ENCODE peak calls at places on chromosome 19, in six cellular contexts. D is B cell, T is thyroid gland, P is cardiac fibroblast, A is fibroblast of the aortic adventitia, W is astrocyte of the spinal cord. J is an unnamed sample.

GRCh38 chr19:4911786-4912672 is 2.7 kb downstream of the UHRF1 start:
- DNase-seq in D (peak), T (peak), P (peak), A (peak), W (peak), J (peak)

GRCh38 chr19:36528921-36529518 is 949 bp upstream of the ZNF260 start:
- DNase-seq in D (peak), T (no peak), P (no peak), A (no peak), W (no peak), J (peak)

GRCh38 chr19:17335575-17335974 is 920 bp upstream of the ANO8 start:
- DNase-seq in D (no peak), T (no peak), P (no peak), A (no peak), W (no peak), J (no peak)

GRCh38 chr19:10885241-10886169 is 14.2 kb downstream of the CARM1 start:
- DNase-seq in D (no peak), T (no peak), P (no peak), A (no peak), W (no peak), J (no peak)

GRCh38 chr19:33905937-33906577 is 109.4 kb downstream of the KCTD15 start:
- DNase-seq in D (peak), T (peak), P (peak), A (no peak), W (no peak), J (peak)

GRCh38 chr19:30629086-30629485 is 256.9 kb downstream of the ZNF536 start:
- DNase-seq in D (no peak), T (no peak), P (no peak), A (no peak), W (no peak), J (no peak)

GRCh38 chr19:15429825-15430467 is 11.2 kb upstream of the AKAP8L start:
- DNase-seq in D (no peak), T (no peak), P (no peak), A (no peak), W (no peak), J (no peak)

GRCh38 chr19:3190470-3190770 is 4.7 kb downstream of the NCLN start:
- DNase-seq in D (peak), T (no peak), P (no peak), A (no peak), W (no peak), J (no peak)

GRCh38 chr19:1422360-1422759 is 15.0 kb downstream of the DAZAP1 start:
- DNase-seq in D (no peak), T (no peak), P (no peak), A (no peak), W (no peak), J (no peak)

GRCh38 chr19:34261335-34262109 is 7.2 kb downstream of the GARRE1 start:
- DNase-seq in D (no peak), T (no peak), P (no peak), A (no peak), W (no peak), J (no peak)

GRCh38 chr19:38592940-38593339 is 24.8 kb downstream of the MAP4K1 start:
- DNase-seq in D (no peak), T (peak), P (no peak), A (no peak), W (no peak), J (no peak)

GRCh38 chr19:1161716-1162115 is 12.4 kb downstream of the SBNO2 start:
- DNase-seq in D (peak), T (peak), P (peak), A (peak), W (no peak), J (no peak)

GRCh38 chr19:58516246-58516836 is 3.3 kb downstream of the ZBTB45 start:
- DNase-seq in D (no peak), T (no peak), P (no peak), A (no peak), W (no peak), J (no peak)

GRCh38 chr19:861099-861755 is 1.8 kb downstream of the CFD start:
- DNase-seq in D (no peak), T (no peak), P (no peak), A (no peak), W (no peak), J (no peak)

GRCh38 chr19:3196064-3196932 is 10.6 kb downstream of the NCLN start:
- DNase-seq in D (no peak), T (no peak), P (no peak), A (no peak), W (no peak), J (no peak)

GRCh38 chr19:57830071-57830602 is at the start of gene ZNF587B:
- DNase-seq in D (no peak), T (peak), P (peak), A (peak), W (peak), J (no peak)

GRCh38 chr19:4016486-4016885 is 8.9 kb downstream of the PIAS4 start:
- DNase-seq in D (peak), T (no peak), P (no peak), A (no peak), W (no peak), J (no peak)

GRCh38 chr19:1524206-1524971 is 512 bp downstream of the PLK5 start:
- DNase-seq in D (peak), T (no peak), P (no peak), A (no peak), W (no peak), J (no peak)

GRCh38 chr19:2221250-2221831 is 14.8 kb downstream of the PLEKHJ1 start:
- DNase-seq in D (no peak), T (peak), P (peak), A (no peak), W (peak), J (no peak)

GRCh38 chr19:50870417-50871089 is 2.7 kb upstream of the KLK2 start:
- DNase-seq in D (no peak), T (no peak), P (peak), A (no peak), W (no peak), J (no peak)

GRCh38 chr19:3798137-3798536 is 12.0 kb upstream of the MATK start:
- DNase-seq in D (no peak), T (no peak), P (no peak), A (no peak), W (no peak), J (no peak)

GRCh38 chr19:2333027-2333806 is 4.7 kb downstream of the SPPL2B start:
- DNase-seq in D (peak), T (no peak), P (no peak), A (no peak), W (no peak), J (no peak)

GRCh38 chr19:52473655-52474350 is 20.4 kb downstream of the ZNF578 start:
- DNase-seq in D (no peak), T (no peak), P (peak), A (no peak), W (no peak), J (no peak)

GRCh38 chr19:29806098-29806866 is 5.5 kb upstream of the CCNE1 start:
- DNase-seq in D (no peak), T (peak), P (peak), A (peak), W (no peak), J (no peak)

GRCh38 chr19:16254851-16255408 is 57.2 kb downstream of the AP1M1 start:
- DNase-seq in D (no peak), T (no peak), P (no peak), A (no peak), W (no peak), J (no peak)

GRCh38 chr19:39111593-39112199 is 13.9 kb upstream of the PAK4 start:
- DNase-seq in D (no peak), T (no peak), P (no peak), A (no peak), W (no peak), J (no peak)

GRCh38 chr19:681029-681626 is 4.9 kb downstream of the FSTL3 start:
- DNase-seq in D (peak), T (no peak), P (peak), A (no peak), W (no peak), J (peak)

GRCh38 chr19:38862321-38863059 is 12.7 kb upstream of the HNRNPL start:
- DNase-seq in D (no peak), T (peak), P (peak), A (peak), W (peak), J (no peak)

GRCh38 chr19:4360081-4360569 is 16.8 kb downstream of the MPND start:
- DNase-seq in D (no peak), T (no peak), P (no peak), A (no peak), W (no peak), J (no peak)

GRCh38 chr19:39270091-39270871 is 2.1 kb downstream of the IFNL2 start:
- DNase-seq in D (no peak), T (no peak), P (no peak), A (no peak), W (no peak), J (no peak)

GRCh38 chr19:46859637-46860124 is 1.1 kb upstream of the ARHGAP35 start:
- DNase-seq in D (no peak), T (peak), P (peak), A (no peak), W (no peak), J (no peak)

GRCh38 chr19:6521718-6522646 is 8.8 kb upstream of the TNFSF9 start:
- DNase-seq in D (peak), T (no peak), P (no peak), A (peak), W (no peak), J (peak)

GRCh38 chr19:37045140-37045539 is 33.1 kb upstream of the ZNF420 start:
- DNase-seq in D (no peak), T (no peak), P (no peak), A (no peak), W (no peak), J (no peak)

GRCh38 chr19:6126335-6126974 is 9.0 kb upstream of the ACSBG2 start:
- DNase-seq in D (no peak), T (no peak), P (peak), A (peak), W (peak), J (peak)

GRCh38 chr19:56477429-56478338 is 539 bp upstream of the ZNF667 start:
- DNase-seq in D (peak), T (peak), P (peak), A (peak), W (peak), J (peak)

GRCh38 chr19:46863818-46864629 is 3.2 kb downstream of the ARHGAP35 start:
- DNase-seq in D (no peak), T (peak), P (peak), A (peak), W (peak), J (no peak)

GRCh38 chr19:38842439-38843174 is 7.2 kb downstream of the HNRNPL start:
- DNase-seq in D (peak), T (no peak), P (no peak), A (no peak), W (no peak), J (no peak)

GRCh38 chr19:38682872-38683392 is 35.5 kb downstream of the ACTN4 start:
- DNase-seq in D (no peak), T (peak), P (no peak), A (no peak), W (no peak), J (no peak)

GRCh38 chr19:53511933-53512374 is 26.0 kb upstream of the ZNF331 start:
- DNase-seq in D (peak), T (peak), P (peak), A (peak), W (peak), J (peak)
- TF ChIP-seq CTCF in D (peak), T (peak), P (peak), A (peak), W (peak), J (no peak)

GRCh38 chr19:19033426-19034203 is at the start of the genes ARMC6 and SUGP2:
- DNase-seq in D (peak), T (peak), P (peak), A (peak), W (peak), J (peak)
- TF ChIP-seq CTCF in D (no peak), T (no peak), P (no peak), A (peak), W (no peak), J (no peak)

GRCh38 chr19:49347191-49347590 is 12.0 kb downstream of the CD37 start:
- DNase-seq in D (no peak), T (no peak), P (no peak), A (no peak), W (no peak), J (no peak)

GRCh38 chr19:49349567-49349966 is 12.6 kb downstream of the TEAD2 start:
- DNase-seq in D (no peak), T (no peak), P (no peak), A (no peak), W (no peak), J (no peak)

GRCh38 chr19:49344516-49345423 is 9.6 kb downstream of the CD37 start:
- DNase-seq in D (no peak), T (no peak), P (no peak), A (no peak), W (no peak), J (peak)

GRCh38 chr19:49348305-49349188 is 13.3 kb downstream of the CD37 start:
- DNase-seq in D (no peak), T (no peak), P (no peak), A (no peak), W (no peak), J (no peak)

GRCh38 chr19:49347835-49348234 is 12.6 kb downstream of the CD37 start:
- DNase-seq in D (no peak), T (no peak), P (peak), A (peak), W (peak), J (no peak)
- TF ChIP-seq CTCF in D (no peak), T (no peak), P (peak), A (peak), W (peak), J (no peak)

GRCh38 chr19:35497406-35497805 is 7.1 kb upstream of the KRTDAP start:
- DNase-seq in D (no peak), T (no peak), P (no peak), A (no peak), W (no peak), J (no peak)
- TF ChIP-seq CTCF in D (no peak), T (no peak), P (no peak), A (no peak), W (no peak), J (no peak)

GRCh38 chr19:27906081-27906480 is 1306.9 kb downstream of the UQCRFS1 start:
- DNase-seq in D (no peak), T (no peak), P (no peak), A (no peak), W (no peak), J (no peak)
- TF ChIP-seq CTCF in D (no peak), T (no peak), P (no peak), A (no peak), W (no peak), J (no peak)

GRCh38 chr19:13869324-13869723 is 7.6 kb upstream of the NANOS3 start:
- DNase-seq in D (no peak), T (no peak), P (no peak), A (no peak), W (no peak), J (no peak)

GRCh38 chr19:13875824-13876223 is 1.1 kb upstream of the NANOS3 start:
- DNase-seq in D (peak), T (no peak), P (no peak), A (no peak), W (no peak), J (no peak)

GRCh38 chr19:13872339-13872694 is 4.6 kb upstream of the NANOS3 start:
- DNase-seq in D (no peak), T (no peak), P (no peak), A (no peak), W (no peak), J (no peak)

GRCh38 chr19:13873776-13874515 is 3.0 kb upstream of the NANOS3 start:
- DNase-seq in D (peak), T (no peak), P (no peak), A (no peak), W (no peak), J (no peak)

DNA sequence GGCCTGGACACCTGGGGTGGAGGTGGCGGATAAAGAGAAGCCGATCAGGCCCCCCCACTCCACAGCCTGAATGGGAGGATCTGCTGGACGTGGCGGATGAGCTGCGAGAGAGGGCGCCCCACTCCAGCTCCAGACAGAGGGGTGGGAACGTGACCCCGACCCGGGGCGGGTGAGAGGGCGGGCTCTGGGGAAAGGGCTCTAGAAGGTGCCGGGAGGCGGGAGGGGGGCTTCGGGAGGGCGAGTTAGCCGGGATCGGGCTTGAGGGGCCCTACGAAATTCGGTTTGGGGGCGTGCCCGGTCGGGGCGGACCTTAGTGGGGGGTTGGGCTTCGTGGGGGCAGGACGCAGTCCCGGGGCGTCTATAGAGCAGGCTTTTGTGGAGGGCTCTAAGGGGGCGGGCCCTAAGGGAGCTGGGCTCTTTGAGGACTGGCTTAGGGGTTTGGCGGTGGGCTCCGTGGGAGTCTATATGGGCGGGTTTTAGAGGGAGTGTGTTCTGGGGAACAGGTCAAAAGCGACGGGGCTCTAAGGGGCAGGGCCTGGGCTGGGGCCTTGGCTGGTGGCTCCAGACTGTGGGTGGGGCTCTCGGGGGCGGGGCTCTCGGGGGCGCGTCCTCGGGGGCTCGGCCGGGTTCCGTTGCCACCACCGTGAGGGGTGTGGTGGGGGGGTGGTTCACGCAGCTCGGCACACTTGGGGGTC is 4.1 kb upstream of the NANOS3 start:
- DNase-seq in D (peak), T (peak), P (no peak), A (no peak), W (no peak), J (peak)
- TF ChIP-seq CTCF in D (no peak), T (peak), P (no peak), A (no peak), W (peak), J (peak)

GRCh38 chr19:44644391-44645016 is 794 bp downstream of the PVR start:
- DNase-seq in D (peak), T (peak), P (peak), A (peak), W (peak), J (peak)

GRCh38 chr19:44645407-44646048 is 1.8 kb downstream of the PVR start:
- DNase-seq in D (no peak), T (no peak), P (no peak), A (no peak), W (no peak), J (no peak)

GRCh38 chr19:44641866-44642265 is 1.8 kb upstream of the PVR start:
- DNase-seq in D (no peak), T (no peak), P (no peak), A (no peak), W (no peak), J (no peak)

GRCh38 chr19:44642375-44642774 is 1.3 kb upstream of the PVR start:
- DNase-seq in D (no peak), T (no peak), P (no peak), A (no peak), W (no peak), J (no peak)

DNA sequence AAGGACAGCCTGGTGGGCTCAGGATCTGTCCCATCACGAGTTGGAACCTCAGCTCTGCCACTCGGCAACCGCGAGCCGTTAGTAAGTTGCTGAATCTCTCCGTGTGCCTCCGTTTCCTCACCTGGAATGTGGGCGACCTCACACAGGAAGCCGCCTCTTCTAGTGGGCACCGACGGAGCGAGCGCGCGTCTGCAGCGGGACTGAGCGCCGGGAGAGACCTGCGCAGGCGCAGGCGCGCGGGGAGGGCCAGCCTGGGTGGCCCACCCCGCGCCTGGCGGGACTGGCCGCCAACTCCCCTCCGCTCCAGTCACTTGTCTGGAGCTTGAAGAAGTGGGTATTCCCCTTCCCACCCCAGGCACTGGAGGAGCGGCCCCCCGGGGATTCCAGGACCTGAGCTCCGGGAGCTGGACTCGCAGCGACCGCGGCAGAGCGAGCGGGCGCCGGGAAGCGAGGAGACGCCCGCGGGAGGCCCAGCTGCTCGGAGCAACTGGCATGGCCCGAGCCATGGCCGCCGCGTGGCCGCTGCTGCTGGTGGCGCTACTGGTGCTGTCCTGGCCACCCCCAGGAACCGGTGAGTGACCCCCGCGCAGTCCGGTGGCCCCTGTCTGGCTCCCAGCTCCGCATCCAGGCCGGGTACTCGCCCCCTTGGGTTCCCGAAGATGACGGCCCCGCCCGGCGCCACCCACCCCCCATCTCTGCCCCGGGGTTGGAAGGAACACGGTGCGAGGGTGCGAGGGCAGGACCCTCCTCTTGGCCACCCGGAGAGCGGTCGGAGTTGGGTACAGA is at the start of gene PVR:
- DNase-seq in D (peak), T (peak), P (peak), A (peak), W (peak), J (peak)
- TF ChIP-seq CTCF in D (no peak), T (peak), P (no peak), A (no peak), W (no peak), J (no peak)

GRCh38 chr19:18488403-18488723 is 33.5 kb downstream of the ELL start:
- DNase-seq in D (no peak), T (no peak), P (peak), A (peak), W (no peak), J (no peak)
- TF ChIP-seq CTCF in D (no peak), T (no peak), P (peak), A (peak), W (peak), J (no peak)

GRCh38 chr19:7869453-7869909 is 4.7 kb downstream of the PRR36 start:
- DNase-seq in D (peak), T (peak), P (peak), A (peak), W (no peak), J (peak)
- TF ChIP-seq CTCF in D (peak), T (no peak), P (no peak), A (no peak), W (no peak), J (no peak)

DNA sequence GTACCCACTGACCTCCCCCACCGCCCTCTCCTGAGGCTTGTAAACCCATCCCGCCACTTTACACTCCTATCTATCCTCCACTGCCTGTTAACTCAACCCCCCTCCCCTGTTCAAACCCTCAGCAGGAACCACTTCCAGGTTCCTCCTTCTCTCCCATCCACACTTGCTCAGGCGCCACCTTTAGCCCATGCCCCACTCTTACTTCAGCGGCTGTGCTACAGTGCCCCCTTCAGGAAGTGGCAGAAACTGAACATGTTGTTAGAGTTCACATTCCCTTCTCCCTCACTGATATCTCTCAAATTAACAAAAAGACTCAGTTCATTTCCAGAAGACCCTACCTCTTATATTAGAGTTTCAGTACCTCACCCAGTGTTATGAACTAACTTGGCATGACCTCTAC is 49.4 kb downstream of the ZNF91 start:
- DNase-seq in D (no peak), T (no peak), P (no peak), A (no peak), W (no peak), J (no peak)
- TF ChIP-seq CTCF in D (no peak), T (no peak), P (no peak), A (no peak), W (no peak), J (no peak)

J was measured in GM13976.